ENCODE peak calls at places on chromosomes 1 and 21, in ten cellular contexts. W is NCI-H1092; U is mucosa of descending colon; R is SK-N-DZ; T is mesendoderm; M is stimulated activated CD4-positive, alpha-beta T cell treated with anti-CD3 and anti-CD28 coated beads, Interleukin-15, amount 100 ng/mL, for 1 hour; C is stimulated activated CD8-positive, alpha-beta memory T cell treated with anti-CD3 and anti-CD28 coated beads, Interleukin-15, amount 100 ng/mL, for 4 hours; I is HCT116; N is iPS-NIHi11; G is amniotic stem cell. F is an unnamed sample.

GRCh38 chr1:78340006-78340405 is 150.8 kb upstream of the PTGFR start:
- DNase-seq in W (no peak), U (no peak), R (no peak), T (no peak), M (no peak), C (no peak), I (peak), N (no peak), G (peak), F (no peak)

GRCh38 chr1:43531906-43532584 is 1.4 kb downstream of the PTPRF start:
- DNase-seq in W (no peak), U (no peak), R (no peak), T (peak), M (no peak), C (no peak), I (no peak), N (peak), G (no peak), F (peak)

GRCh38 chr1:201261771-201262547 is 21.3 kb upstream of the PKP1 start:
- DNase-seq in W (no peak), U (no peak), R (no peak), T (no peak), M (no peak), C (no peak), I (no peak), N (no peak), G (no peak), F (no peak)

GRCh38 chr1:159775716-159776115 is 5.0 kb upstream of the DUSP23 start:
- DNase-seq in W (no peak), U (peak), R (no peak), T (no peak), M (no peak), C (no peak), I (no peak), N (no peak), G (no peak), F (peak)

GRCh38 chr1:180184041-180184440 is 29.4 kb downstream of the QSOX1 start:
- DNase-seq in W (no peak), U (no peak), R (no peak), T (no peak), M (no peak), C (no peak), I (no peak), N (no peak), G (no peak), F (no peak)

GRCh38 chr1:177517556-177517955 is 346.8 kb downstream of the BRINP2 start:
- DNase-seq in W (no peak), U (no peak), R (no peak), T (peak), M (no peak), C (no peak), I (no peak), N (no peak), G (no peak), F (no peak)

GRCh38 chr1:59738591-59739015 is 76.1 kb upstream of the HOOK1 start:
- DNase-seq in W (no peak), U (no peak), R (no peak), T (no peak), M (no peak), C (no peak), I (no peak), N (no peak), G (no peak), F (no peak)

GRCh38 chr21:44958471-44959191 is 18.8 kb downstream of the SLX9 start:
- DNase-seq in W (no peak), U (no peak), R (no peak), T (peak), M (no peak), C (no peak), I (no peak), N (no peak), G (no peak), F (no peak)

GRCh38 chr1:112172294-112172882 is 182.9 kb upstream of the KCND3 start:
- DNase-seq in W (no peak), U (peak), R (no peak), T (peak), M (no peak), C (no peak), I (no peak), N (peak), G (peak), F (no peak)

GRCh38 chr1:201166964-201167624 is 12.8 kb upstream of the TMEM9 start:
- DNase-seq in W (peak), U (no peak), R (no peak), T (no peak), M (no peak), C (no peak), I (no peak), N (no peak), G (no peak), F (no peak)

GRCh38 chr1:94612081-94612480 is 70.5 kb upstream of the F3 start:
- DNase-seq in W (no peak), U (peak), R (no peak), T (no peak), M (no peak), C (no peak), I (no peak), N (no peak), G (no peak), F (no peak)

GRCh38 chr1:185108324-185108723 is 48.4 kb downstream of the TRMT1L start:
- DNase-seq in W (no peak), U (no peak), R (no peak), T (peak), M (no peak), C (no peak), I (no peak), N (no peak), G (no peak), F (peak)

GRCh38 chr1:24119859-24120756 is 8.2 kb upstream of the MYOM3 start:
- DNase-seq in W (no peak), U (peak), R (no peak), T (no peak), M (no peak), C (no peak), I (no peak), N (no peak), G (no peak), F (no peak)

GRCh38 chr1:228018961-228019721 is 12.3 kb downstream of the WNT3A start:
- DNase-seq in W (no peak), U (no peak), R (no peak), T (no peak), M (no peak), C (no peak), I (no peak), N (peak), G (no peak), F (no peak)

GRCh38 chr1:111474106-111474505 is 322 bp downstream of the C1orf162 start:
- DNase-seq in W (no peak), U (no peak), R (no peak), T (no peak), M (no peak), C (no peak), I (no peak), N (no peak), G (no peak), F (no peak)

GRCh38 chr1:221829327-221830011 is 87.6 kb upstream of the DUSP10 start:
- DNase-seq in W (no peak), U (no peak), R (no peak), T (no peak), M (no peak), C (no peak), I (no peak), N (no peak), G (peak), F (no peak)

GRCh38 chr1:38028105-38028591 is 15.6 kb downstream of the UTP11 start:
- DNase-seq in W (no peak), U (no peak), R (no peak), T (peak), M (peak), C (no peak), I (no peak), N (no peak), G (no peak), F (peak)

GRCh38 chr1:197302775-197303174 is 34.7 kb downstream of the CRB1 start:
- DNase-seq in W (no peak), U (no peak), R (no peak), T (no peak), M (no peak), C (no peak), I (no peak), N (no peak), G (no peak), F (no peak)

GRCh38 chr1:223645903-223646302 is 19.6 kb downstream of the CAPN8 start:
- DNase-seq in W (no peak), U (peak), R (no peak), T (no peak), M (no peak), C (no peak), I (no peak), N (no peak), G (no peak), F (peak)

GRCh38 chr1:35642472-35642955 is 1.2 kb upstream of the PSMB2 start:
- DNase-seq in W (no peak), U (peak), R (no peak), T (no peak), M (no peak), C (no peak), I (no peak), N (no peak), G (no peak), F (no peak)

GRCh38 chr1:56901720-56902119 is 47.1 kb downstream of the C8A start:
- DNase-seq in W (no peak), U (no peak), R (no peak), T (no peak), M (no peak), C (no peak), I (no peak), N (no peak), G (no peak), F (no peak)

GRCh38 chr21:45577806-45578801 is 35.9 kb upstream of the SLC19A1 start:
- DNase-seq in W (peak), U (no peak), R (no peak), T (no peak), M (no peak), C (no peak), I (no peak), N (no peak), G (no peak), F (peak)

GRCh38 chr1:170288155-170288554 is 142.4 kb downstream of the NTMT2 start:
- DNase-seq in W (no peak), U (no peak), R (no peak), T (peak), M (no peak), C (no peak), I (no peak), N (peak), G (no peak), F (no peak)

GRCh38 chr1:111967067-111967690 is 22.3 kb downstream of the KCND3 start:
- DNase-seq in W (no peak), U (no peak), R (no peak), T (no peak), M (no peak), C (no peak), I (no peak), N (no peak), G (no peak), F (peak)

GRCh38 chr1:108719654-108720435 is 7.1 kb downstream of the FNDC7 start:
- DNase-seq in W (no peak), U (no peak), R (no peak), T (peak), M (no peak), C (no peak), I (peak), N (no peak), G (peak), F (no peak)

GRCh38 chr1:77036560-77036959 is 169.3 kb downstream of the ST6GALNAC5 start:
- DNase-seq in W (no peak), U (peak), R (no peak), T (peak), M (no peak), C (no peak), I (no peak), N (peak), G (peak), F (no peak)

GRCh38 chr1:198641506-198641905 is 2.7 kb downstream of the PTPRC start:
- DNase-seq in W (no peak), U (no peak), R (no peak), T (peak), M (no peak), C (no peak), I (no peak), N (no peak), G (no peak), F (peak)

F was measured in NCI-H82.